ENCODE peak calls at places on chromosomes 16 and 17, in four cellular contexts. E is AG09319; O is stimulated activated CD4-positive, alpha-beta T cell treated with anti-CD3 and anti-CD28 coated beads, Interleukin-1b, Interleukin-23, amount 100 ng/mL, for 4 hours; K is NCI-H460. N is an unnamed sample.

GRCh38 chr17:38440614-38441397 is 12.5 kb downstream of the ARHGAP23 start:
- DNase-seq in E (no peak), O (no peak), K (no peak), N (no peak)

GRCh38 chr17:77446959-77447634 is 306.3 kb downstream of the SEC14L1 start:
- DNase-seq in E (peak), O (no peak), K (no peak), N (no peak)

GRCh38 chr16:73711441-73712080 is 585.1 kb upstream of the PSMD7 start:
- DNase-seq in E (no peak), O (no peak), K (no peak), N (no peak)

GRCh38 chr17:34235389-34236028 is 19.6 kb upstream of the CCL2 start:
- DNase-seq in E (no peak), O (no peak), K (no peak), N (no peak)

GRCh38 chr16:57993452-57993851 is 7.0 kb downstream of the ZNF319 start:
- DNase-seq in E (no peak), O (no peak), K (no peak), N (no peak)

GRCh38 chr16:31267332-31268032 is 7.7 kb downstream of the ITGAM start:
- DNase-seq in E (no peak), O (no peak), K (no peak), N (no peak)

GRCh38 chr17:40922239-40922638 is 15.2 kb downstream of the KRT23 start:
- DNase-seq in E (peak), O (no peak), K (peak), N (peak)

GRCh38 chr17:64178011-64178825 is 48.3 kb upstream of the ERN1 start:
- DNase-seq in E (no peak), O (no peak), K (no peak), N (peak)

GRCh38 chr17:68355093-68355492 is 63.8 kb downstream of the ARSG start:
- DNase-seq in E (no peak), O (no peak), K (peak), N (peak)

GRCh38 chr17:63447688-63448005 is 1.5 kb upstream of the CYB561 start:
- DNase-seq in E (no peak), O (no peak), K (no peak), N (no peak)

GRCh38 chr17:7120123-7120522 is 5.5 kb upstream of the ASGR2 start:
- DNase-seq in E (no peak), O (no peak), K (no peak), N (no peak)

GRCh38 chr17:41049110-41049509 is 2.0 kb upstream of the KRTAP2-1 start:
- DNase-seq in E (no peak), O (no peak), K (no peak), N (peak)

GRCh38 chr16:76535-77272 is 1.3 kb upstream of the MPG start:
- DNase-seq in E (peak), O (no peak), K (peak), N (peak)

GRCh38 chr16:27515874-27516353 is 33.8 kb downstream of the GTF3C1 start:
- DNase-seq in E (no peak), O (peak), K (peak), N (peak)

GRCh38 chr17:68450391-68450790 is 6.9 kb downstream of the WIPI1 start:
- DNase-seq in E (no peak), O (no peak), K (no peak), N (no peak)

GRCh38 chr17:79914813-79915740 is 75.8 kb upstream of the CBX4 start:
- DNase-seq in E (no peak), O (no peak), K (no peak), N (no peak)

GRCh38 chr16:898216-898615 is 72.6 kb downstream of the LMF1 start:
- DNase-seq in E (no peak), O (no peak), K (no peak), N (no peak)

GRCh38 chr17:77577491-77577890 is 381.0 kb upstream of the TNRC6C start:
- DNase-seq in E (no peak), O (no peak), K (no peak), N (no peak)

GRCh38 chr17:40124279-40125141 is 2.7 kb downstream of the MSL1 start:
- DNase-seq in E (no peak), O (no peak), K (no peak), N (peak)

GRCh38 chr17:40173778-40174135 is 3.5 kb upstream of the RAPGEFL1 start:
- DNase-seq in E (no peak), O (no peak), K (no peak), N (no peak)

GRCh38 chr17:16442594-16443389 is 27.4 kb downstream of the TRPV2 start:
- DNase-seq in E (no peak), O (no peak), K (no peak), N (peak)